ENCODE peak calls at places on chromosome 21, in nine cellular contexts. K, M, P, V, W, Y, R, D and G are unnamed samples.

GRCh38 chr21:18155508-18156193 is 89.0 kb upstream of the CHODL start:
- DNase-seq in K (no peak), M (no peak), P (no peak), V (no peak), W (no peak), Y (no peak), R (no peak), D (no peak), G (no peak)

GRCh38 chr21:33980276-33980916 is 64.8 kb upstream of the ATP5PO start:
- DNase-seq in K (no peak), M (peak; percentile 8), P (no peak), V (no peak), W (no peak), Y (peak; percentile 58), R (no peak), D (no peak), G (no peak)

GRCh38 chr21:42463861-42464515 is 32.0 kb downstream of the RSPH1 start:
- DNase-seq in K (peak; percentile 92), M (peak; percentile 82), P (no peak), V (no peak), W (no peak), Y (peak; percentile 69), R (no peak), D (no peak), G (peak; percentile 55)

GRCh38 chr21:35984654-35985366 is 75.5 kb downstream of the SETD4 start:
- DNase-seq in K (no peak), M (no peak), P (no peak), V (no peak), W (no peak), Y (no peak), R (no peak), D (no peak), G (no peak)

GRCh38 chr21:38857152-38857825 is 51.6 kb downstream of the ETS2 start:
- DNase-seq in K (no peak), M (peak; percentile 52), P (no peak), V (no peak), W (no peak), Y (no peak), R (no peak), D (no peak), G (no peak)

GRCh38 chr21:34129039-34129891 is 55.9 kb downstream of the MRPS6 start:
- DNase-seq in K (no peak), M (peak; percentile 67), P (no peak), V (peak; percentile 69), W (no peak), Y (peak; percentile 91), R (peak; percentile 52), D (peak; percentile 73), G (no peak)

GRCh38 chr21:36113647-36114428 is 21.0 kb upstream of the CBR3 start:
- DNase-seq in K (no peak), M (no peak), P (no peak), V (no peak), W (no peak), Y (no peak), R (no peak), D (no peak), G (peak; percentile 88)

GRCh38 chr21:21730524-21730923 is 732.3 kb downstream of the NCAM2 start:
- DNase-seq in K (no peak), M (no peak), P (no peak), V (no peak), W (no peak), Y (peak; percentile 75), R (no peak), D (no peak), G (no peak)

GRCh38 chr21:38702196-38702595 is 103.5 kb upstream of the ETS2 start:
- DNase-seq in K (no peak), M (no peak), P (no peak), V (no peak), W (no peak), Y (no peak), R (no peak), D (no peak), G (no peak)

GRCh38 chr21:38712076-38712475 is 93.7 kb upstream of the ETS2 start:
- DNase-seq in K (peak; percentile 22), M (peak; percentile 82), P (peak; percentile 30), V (peak; percentile 28), W (no peak), Y (peak; percentile 55), R (no peak), D (no peak), G (no peak)

GRCh38 chr21:41141031-41141457 is 26.9 kb upstream of the BACE2 start:
- DNase-seq in K (no peak), M (no peak), P (no peak), V (no peak), W (peak; percentile 70), Y (peak; percentile 5), R (no peak), D (no peak), G (no peak)

GRCh38 chr21:41139275-41139674 is 28.7 kb upstream of the BACE2 start:
- DNase-seq in K (no peak), M (no peak), P (no peak), V (no peak), W (no peak), Y (no peak), R (no peak), D (no peak), G (no peak)

GRCh38 chr21:41139951-41140350 is 28.0 kb upstream of the BACE2 start:
- DNase-seq in K (no peak), M (no peak), P (no peak), V (no peak), W (no peak), Y (no peak), R (no peak), D (no peak), G (no peak)

GRCh38 chr21:41143596-41144325 is 24.2 kb upstream of the BACE2 start:
- DNase-seq in K (no peak), M (no peak), P (no peak), V (no peak), W (no peak), Y (no peak), R (no peak), D (no peak), G (no peak)

GRCh38 chr21:41142051-41142795 is 25.7 kb upstream of the BACE2 start:
- DNase-seq in K (no peak), M (peak; percentile 63), P (no peak), V (no peak), W (peak; percentile 97), Y (peak; percentile 44), R (no peak), D (no peak), G (peak; percentile 49)
- TF ChIP-seq CTCF in K (no peak), M (no peak), P (no peak), V (no peak), W (no peak), Y (no peak), R (no peak), D (no peak), G (no peak)

DNA sequence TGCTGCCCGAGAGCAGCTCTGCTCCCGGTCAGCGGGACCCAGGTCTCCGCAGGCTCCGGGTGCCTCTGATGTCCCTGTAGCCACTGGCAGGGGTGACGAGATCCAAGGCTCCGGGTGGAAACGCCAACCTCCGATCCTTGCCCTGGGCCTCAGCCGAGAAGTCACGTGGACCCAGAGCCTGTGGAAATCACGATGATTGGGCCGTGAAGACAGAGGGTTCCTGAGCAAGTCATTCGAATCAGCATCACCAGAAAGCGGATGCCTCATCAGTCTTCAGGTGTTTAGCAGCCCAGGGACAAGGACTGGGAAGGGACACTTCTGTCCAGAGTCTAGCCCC is 12.5 kb downstream of the LRRC3 start:
- DNase-seq in K (no peak), M (no peak), P (no peak), V (no peak), W (no peak), Y (no peak), R (no peak), D (no peak), G (no peak)
- TF ChIP-seq CTCF in K (no peak), M (no peak), P (no peak), V (no peak), W (no peak), Y (no peak), R (no peak), D (no peak), G (no peak)

GRCh38 chr21:32360401-32360981 is 32.3 kb downstream of the URB1 start:
- DNase-seq in K (no peak), M (no peak), P (no peak), V (no peak), W (no peak), Y (no peak), R (no peak), D (no peak), G (no peak)

GRCh38 chr21:32364801-32365200 is 28.0 kb downstream of the URB1 start:
- DNase-seq in K (no peak), M (no peak), P (no peak), V (no peak), W (no peak), Y (no peak), R (no peak), D (no peak), G (no peak)

GRCh38 chr21:32364387-32364786 is 28.4 kb downstream of the URB1 start:
- DNase-seq in K (no peak), M (no peak), P (no peak), V (no peak), W (peak; percentile 39), Y (no peak), R (no peak), D (no peak), G (no peak)

GRCh38 chr21:32356874-32357395 is 35.9 kb downstream of the URB1 start:
- DNase-seq in K (no peak), M (no peak), P (no peak), V (no peak), W (no peak), Y (no peak), R (no peak), D (no peak), G (no peak)

DNA sequence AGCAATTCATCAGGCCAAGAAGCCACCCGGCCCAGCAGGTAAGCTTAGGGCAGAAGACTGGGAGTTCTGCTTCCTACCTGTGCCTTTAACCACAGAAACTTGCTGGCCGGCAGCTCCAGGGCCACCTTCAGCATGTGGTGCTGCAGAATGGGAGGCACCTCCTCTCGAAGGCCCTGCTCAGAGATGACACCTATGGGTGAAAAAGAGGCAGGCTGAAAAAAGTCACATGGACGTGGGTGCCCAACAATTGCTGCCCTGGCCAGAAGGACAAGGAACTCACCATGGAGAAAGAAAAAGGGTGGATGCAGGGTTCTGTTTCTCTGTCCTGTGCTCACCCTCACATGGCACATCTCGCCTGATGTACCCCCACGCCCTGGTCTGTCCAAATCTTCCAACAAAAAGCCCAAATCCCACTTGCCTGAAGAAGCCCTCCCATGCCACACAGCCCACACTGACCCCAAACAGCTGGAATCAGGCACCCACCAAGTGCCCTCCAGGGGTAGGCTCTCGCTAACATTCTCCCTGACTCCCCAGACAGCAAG is 33.0 kb downstream of the URB1 start:
- DNase-seq in K (peak; percentile 7), M (no peak), P (no peak), V (no peak), W (no peak), Y (peak; percentile 7), R (no peak), D (no peak), G (no peak)
- TF ChIP-seq CTCF in K (peak; percentile 51), M (peak; percentile 44), P (no peak), V (no peak), W (no peak), Y (peak; percentile 22), R (no peak), D (no peak), G (no peak)

DNA sequence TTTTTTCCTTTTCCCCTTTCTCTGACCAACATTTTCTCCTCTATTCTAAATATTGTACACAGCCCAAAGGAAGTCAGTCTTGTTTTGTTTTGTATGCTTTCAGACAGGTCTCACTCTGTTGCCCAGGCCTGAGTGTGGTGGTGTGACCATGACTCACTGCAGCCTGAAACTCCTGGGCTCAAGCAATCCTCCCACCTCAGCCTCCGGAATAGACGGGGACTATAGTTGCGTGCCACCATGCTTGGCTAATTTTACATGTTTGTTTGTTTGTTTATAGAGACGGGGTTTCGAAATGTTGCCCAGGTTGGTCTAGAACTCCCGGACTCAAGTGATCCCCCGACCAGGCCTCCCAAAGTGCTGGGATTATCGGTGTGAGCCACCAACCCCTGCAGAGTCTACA is 72.8 kb downstream of the NRIP1 start:
- DNase-seq in K (no peak), M (no peak), P (peak; percentile 58), V (no peak), W (no peak), Y (no peak), R (no peak), D (no peak), G (no peak)
- TF ChIP-seq CTCF in K (no peak), M (no peak), P (no peak), V (no peak), W (no peak), Y (no peak), R (no peak), D (no peak), G (no peak)